ENCODE peak calls at places on chromosomes 12 and 14, in nine cellular contexts. Q is astrocyte, J is IMR-90, V is mesenchymal stem cell, P is adrenal gland, F is left ventricle myocardium inferior, Z is esophagus squamous epithelium, U is psoas muscle, X is mammary epithelial cell. O is an unnamed sample.

GRCh38 chr12:13028825-13029570 is 15.2 kb upstream of the FAM234B start:
- DNase-seq in Q (no peak), J (no peak), V (no peak), P (no peak), F (no peak), Z (no peak), U (no peak), X (no peak), O (no peak)

GRCh38 chr12:96578526-96579125 is 89.2 kb downstream of the CFAP54 start:
- DNase-seq in Q (peak; percentile 38), J (peak; percentile 64), V (peak; percentile 65), P (no peak), F (no peak), Z (no peak), U (no peak), X (peak; percentile 33), O (no peak)

GRCh38 chr14:105474478-105475268 is at the start of gene CRIP2:
- DNase-seq in Q (no peak), J (peak; percentile 10), V (peak; percentile 63), P (no peak), F (peak; percentile 77), Z (no peak), U (peak; percentile 52), X (peak; percentile 47), O (no peak)

GRCh38 chr14:103378042-103378854 is 7.0 kb upstream of the MARK3 start:
- DNase-seq in Q (no peak), J (no peak), V (no peak), P (no peak), F (no peak), Z (no peak), U (no peak), X (no peak), O (no peak)

GRCh38 chr12:13189254-13189653 is 7.3 kb upstream of the EMP1 start:
- DNase-seq in Q (no peak), J (no peak), V (no peak), P (no peak), F (no peak), Z (no peak), U (no peak), X (no peak), O (no peak)

GRCh38 chr14:103334644-103335603 is 887 bp downstream of the EIF5 start:
- DNase-seq in Q (peak; percentile 63), J (peak; percentile 79), V (peak; percentile 67), P (peak; percentile 77), F (peak; percentile 57), Z (peak; percentile 27), U (peak; percentile 87), X (peak; percentile 74), O (peak; percentile 81)

GRCh38 chr14:76456891-76457586 is 81.1 kb downstream of the ESRRB start:
- DNase-seq in Q (no peak), J (no peak), V (no peak), P (no peak), F (no peak), Z (no peak), U (no peak), X (no peak), O (no peak)

GRCh38 chr14:93029911-93030555 is 85.7 kb downstream of the ITPK1 start:
- DNase-seq in Q (no peak), J (peak; percentile 31), V (no peak), P (no peak), F (no peak), Z (no peak), U (no peak), X (no peak), O (no peak)

GRCh38 chr14:99508896-99509629 is 27.9 kb downstream of the CCNK start:
- DNase-seq in Q (no peak), J (no peak), V (no peak), P (no peak), F (no peak), Z (no peak), U (peak; percentile 52), X (peak; percentile 17), O (peak; percentile 70)

GRCh38 chr14:52048641-52049204 is 20.1 kb downstream of the NID2 start:
- DNase-seq in Q (peak; percentile 46), J (no peak), V (no peak), P (no peak), F (no peak), Z (no peak), U (peak; percentile 67), X (no peak), O (no peak)

GRCh38 chr14:52048132-52048531 is 20.7 kb downstream of the NID2 start:
- DNase-seq in Q (no peak), J (no peak), V (no peak), P (no peak), F (no peak), Z (no peak), U (no peak), X (no peak), O (no peak)

GRCh38 chr14:52051251-52051650 is 17.6 kb downstream of the NID2 start:
- DNase-seq in Q (no peak), J (no peak), V (peak; percentile 58), P (no peak), F (no peak), Z (no peak), U (no peak), X (no peak), O (no peak)

GRCh38 chr14:52049721-52050588 is 18.9 kb downstream of the NID2 start:
- DNase-seq in Q (no peak), J (no peak), V (no peak), P (no peak), F (no peak), Z (no peak), U (no peak), X (no peak), O (no peak)

DNA sequence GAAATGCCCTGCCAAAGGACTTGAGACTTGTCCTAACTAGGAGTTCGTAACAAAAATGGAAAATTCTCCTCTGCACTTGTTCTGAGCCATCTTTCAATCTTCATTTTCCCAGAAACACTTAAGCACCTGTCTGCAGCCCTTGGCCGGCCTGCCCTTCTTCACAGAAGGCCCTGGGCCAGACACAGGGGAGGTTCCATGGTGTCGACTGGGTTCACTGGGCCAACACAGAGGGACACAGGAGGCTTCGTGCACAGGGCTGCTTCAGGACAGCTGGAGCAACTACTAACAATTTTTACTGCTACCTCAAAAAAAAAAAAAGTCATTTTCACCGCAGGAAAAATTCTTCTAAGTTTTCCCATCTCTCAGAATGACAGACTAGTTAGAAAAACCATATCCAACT is 19.6 kb downstream of the NID2 start:
- DNase-seq in Q (no peak), J (no peak), V (no peak), P (no peak), F (no peak), Z (no peak), U (no peak), X (no peak), O (no peak)
- H3K4me1 ChIP-seq in Q (peaks cover 48% of the 10 kb centered on the region), J (peaks cover 61% of the 10 kb centered on the region), V (peaks cover 8% of the 10 kb centered on the region), P (peaks cover 5% of the 10 kb centered on the region), F (peaks cover 99% of the 10 kb centered on the region), Z (peaks cover 29% of the 10 kb centered on the region), U (peaks cover 4% of the 10 kb centered on the region), X (peaks cover 19% of the 10 kb centered on the region), O (peaks cover 7% of the 10 kb centered on the region)

DNA sequence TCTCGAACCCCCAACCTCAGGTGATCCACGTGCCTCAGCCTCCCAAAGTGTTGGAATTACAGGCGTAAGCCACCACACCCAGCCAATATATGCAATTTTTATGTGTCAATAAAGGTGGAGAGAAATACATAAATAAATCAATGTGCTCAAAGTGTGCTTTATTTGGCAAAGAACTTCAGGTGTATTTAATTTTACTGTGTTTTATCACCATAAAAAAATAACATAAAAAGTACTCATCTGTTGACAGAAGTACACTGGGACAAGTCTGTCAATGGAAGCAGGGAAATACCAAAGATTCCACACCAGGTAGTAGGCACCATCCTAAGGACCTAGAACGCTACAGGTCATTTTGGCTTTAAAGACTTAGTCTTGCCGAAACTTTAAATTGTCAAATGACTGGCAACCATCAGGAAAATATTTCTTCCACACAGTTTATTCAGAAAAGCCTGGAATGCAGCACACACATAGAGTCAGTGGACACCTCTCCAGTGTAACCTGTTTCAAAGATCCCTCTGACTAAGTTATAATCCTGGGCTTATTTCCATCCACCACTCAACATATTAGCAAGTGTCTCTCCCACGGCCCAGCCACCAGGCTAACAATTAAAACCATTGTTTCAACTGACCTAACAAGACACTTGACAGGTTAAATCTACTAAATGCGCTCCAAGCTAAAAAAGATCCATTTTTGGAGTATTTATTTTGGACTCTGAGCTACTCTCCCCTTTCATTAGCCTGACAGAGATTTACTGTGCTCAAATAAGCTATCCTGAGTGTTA is 4.2 kb downstream of the ERO1A start:
- DNase-seq in Q (no peak), J (no peak), V (no peak), P (no peak), F (no peak), Z (no peak), U (no peak), X (peak; percentile 30), O (no peak)
- H3K4me1 ChIP-seq in Q (peaks cover 2% of the 10 kb centered on the region), J (peaks cover 2% of the 10 kb centered on the region), V (peaks cover 4% of the 10 kb centered on the region), P (peaks cover 5% of the 10 kb centered on the region), F (peaks cover 50% of the 10 kb centered on the region), Z (peaks cover 29% of the 10 kb centered on the region), U (peaks cover 15% of the 10 kb centered on the region), X (peaks cover 29% of the 10 kb centered on the region), O (peaks cover 29% of the 10 kb centered on the region)

DNA sequence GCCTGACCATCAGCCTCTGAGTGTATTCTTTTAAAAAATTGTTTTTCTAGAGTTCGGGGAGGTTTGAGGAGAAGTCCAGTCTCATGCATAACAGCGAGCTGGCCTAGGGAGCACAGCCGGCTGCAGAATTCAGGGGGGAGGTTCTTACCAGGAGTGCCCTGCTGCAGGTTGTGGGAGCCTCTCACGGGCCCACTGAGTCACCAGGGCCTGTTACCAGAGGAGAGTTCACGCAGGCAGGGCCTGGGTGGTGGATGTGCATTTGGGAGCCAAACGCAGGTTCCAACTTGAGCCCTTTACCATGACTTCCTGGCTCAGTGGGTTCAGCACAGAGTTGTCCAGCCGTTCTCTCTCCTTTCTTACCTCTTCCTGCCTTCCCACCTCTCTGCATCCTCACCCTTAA is 14.4 kb downstream of the CD9 start:
- DNase-seq in Q (no peak), J (no peak), V (no peak), P (no peak), F (no peak), Z (no peak), U (no peak), X (peak; percentile 87), O (no peak)
- H3K4me1 ChIP-seq in Q (peaks cover 30% of the 10 kb centered on the region), J (peaks cover 24% of the 10 kb centered on the region), V (peaks cover 35% of the 10 kb centered on the region), P (peaks cover 34% of the 10 kb centered on the region), F (peaks cover 99% of the 10 kb centered on the region), Z (peaks cover 98% of the 10 kb centered on the region), U (peaks cover 3% of the 10 kb centered on the region), X (peaks cover 71% of the 10 kb centered on the region), O (peaks cover 14% of the 10 kb centered on the region)

DNA sequence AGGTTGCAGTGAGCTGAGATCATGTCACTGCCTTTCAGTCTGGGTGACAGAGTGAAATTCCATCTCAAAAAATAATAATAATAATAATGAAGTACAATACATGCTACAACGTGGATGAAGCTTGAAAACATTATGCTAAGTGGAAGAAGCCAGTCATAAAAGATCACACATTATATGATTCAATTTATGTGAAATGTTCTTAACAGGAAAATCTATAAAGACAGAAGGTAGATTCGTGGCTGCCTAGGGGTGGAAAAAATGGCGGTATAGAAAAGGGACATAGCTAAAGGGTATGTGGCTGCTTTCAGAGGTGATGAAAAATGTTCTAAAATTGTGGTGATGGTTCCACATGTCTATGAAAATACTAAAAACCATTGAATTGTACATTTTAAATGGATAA is 41.0 kb upstream of the AMIGO2 start:
- DNase-seq in Q (no peak), J (no peak), V (no peak), P (no peak), F (no peak), Z (no peak), U (no peak), X (no peak), O (no peak)
- H3K4me1 ChIP-seq in Q (peaks cover 8% of the 10 kb centered on the region), J (no peaks in the 10 kb centered on the region), V (no peaks in the 10 kb centered on the region), P (no peaks in the 10 kb centered on the region), F (no peaks in the 10 kb centered on the region), Z (no peaks in the 10 kb centered on the region), U (no peaks in the 10 kb centered on the region), X (peaks cover 16% of the 10 kb centered on the region), O (no peaks in the 10 kb centered on the region)

O was measured in pancreas.